ENCODE peak calls at places on chromosomes 6 and 20, in ten cellular contexts. One of them, this sample, is unnamed.

GRCh38 chr6:90425161-90425641 is 128.6 kb upstream of the BACH2 start:
- DNase-seq in IMR-90: no peak
- DNase-seq in GM12865: peak; percentile 83
- DNase-seq in K562: no peak
- DNase-seq in psoas muscle: no peak
- DNase-seq in fibroblast of lung: no peak
- DNase-seq in epithelial cell of esophagus: no peak
- DNase-seq in thoracic aorta: no peak
- DNase-seq in omental fat pad: no peak
- DNase-seq in fibroblast of pulmonary artery: no peak
- DNase-seq in this sample: peak; percentile 64

GRCh38 chr6:132734694-132735236 is 20.9 kb upstream of the VNN1 start:
- DNase-seq in psoas muscle: no peak
- DNase-seq in omental fat pad: no peak
- DNase-seq in epithelial cell of esophagus: peak; percentile 96
- DNase-seq in GM12865: no peak
- DNase-seq in fibroblast of pulmonary artery: peak; percentile 89
- DNase-seq in IMR-90: peak; percentile 83
- DNase-seq in K562: peak; percentile 13
- DNase-seq in fibroblast of lung: peak; percentile 10
- DNase-seq in thoracic aorta: no peak
- DNase-seq in this sample: no peak

GRCh38 chr20:63553251-63553932 is 567 bp upstream of the FNDC11 start:
- DNase-seq in epithelial cell of esophagus: peak; percentile 88
- DNase-seq in fibroblast of lung: peak; percentile 56
- DNase-seq in GM12865: peak; percentile 94
- DNase-seq in fibroblast of pulmonary artery: peak; percentile 91
- DNase-seq in psoas muscle: peak; percentile 83
- DNase-seq in omental fat pad: peak; percentile 70
- DNase-seq in thoracic aorta: peak; percentile 41
- DNase-seq in K562: peak; percentile 91
- DNase-seq in IMR-90: peak; percentile 83
- DNase-seq in this sample: peak; percentile 94

GRCh38 chr6:7827142-7827541 is 83.4 kb downstream of the TXNDC5 start:
- DNase-seq in fibroblast of lung: peak; percentile 50
- DNase-seq in IMR-90: peak; percentile 36
- DNase-seq in epithelial cell of esophagus: no peak
- DNase-seq in thoracic aorta: no peak
- DNase-seq in fibroblast of pulmonary artery: peak; percentile 82
- DNase-seq in omental fat pad: no peak
- DNase-seq in GM12865: no peak
- DNase-seq in psoas muscle: no peak
- DNase-seq in K562: no peak
- DNase-seq in this sample: no peak

GRCh38 chr6:81362246-81362645 is 390.2 kb downstream of the TENT5A start:
- DNase-seq in psoas muscle: no peak
- DNase-seq in IMR-90: peak; percentile 38
- DNase-seq in fibroblast of pulmonary artery: peak; percentile 9
- DNase-seq in thoracic aorta: no peak
- DNase-seq in epithelial cell of esophagus: no peak
- DNase-seq in GM12865: no peak
- DNase-seq in omental fat pad: no peak
- DNase-seq in fibroblast of lung: peak; percentile 82
- DNase-seq in K562: no peak
- DNase-seq in this sample: no peak

GRCh38 chr6:10595731-10596664 is 74.8 kb downstream of the GCNT2 start:
- DNase-seq in fibroblast of lung: peak; percentile 78
- DNase-seq in fibroblast of pulmonary artery: no peak
- DNase-seq in epithelial cell of esophagus: peak; percentile 56
- DNase-seq in thoracic aorta: no peak
- DNase-seq in K562: no peak
- DNase-seq in IMR-90: peak; percentile 10
- DNase-seq in omental fat pad: no peak
- DNase-seq in GM12865: peak; percentile 24
- DNase-seq in psoas muscle: no peak
- DNase-seq in this sample: no peak

GRCh38 chr6:35391240-35391968 is 49.0 kb downstream of the PPARD start:
- DNase-seq in GM12865: no peak
- DNase-seq in thoracic aorta: no peak
- DNase-seq in K562: no peak
- DNase-seq in fibroblast of pulmonary artery: peak; percentile 89
- DNase-seq in epithelial cell of esophagus: peak; percentile 98
- DNase-seq in omental fat pad: no peak
- DNase-seq in fibroblast of lung: peak; percentile 98
- DNase-seq in IMR-90: peak; percentile 97
- DNase-seq in psoas muscle: no peak
- DNase-seq in this sample: no peak

GRCh38 chr6:167094820-167095637 is 27.9 kb upstream of the CCR6 start:
- DNase-seq in IMR-90: no peak
- DNase-seq in epithelial cell of esophagus: no peak
- DNase-seq in fibroblast of pulmonary artery: no peak
- DNase-seq in thoracic aorta: no peak
- DNase-seq in fibroblast of lung: no peak
- DNase-seq in K562: no peak
- DNase-seq in omental fat pad: no peak
- DNase-seq in psoas muscle: no peak
- DNase-seq in GM12865: peak; percentile 90
- DNase-seq in this sample: peak; percentile 70

GRCh38 chr6:11911535-11911934 is 100.6 kb upstream of the HIVEP1 start:
- DNase-seq in fibroblast of pulmonary artery: peak; percentile 24
- DNase-seq in omental fat pad: no peak
- DNase-seq in psoas muscle: no peak
- DNase-seq in epithelial cell of esophagus: no peak
- DNase-seq in fibroblast of lung: peak; percentile 78
- DNase-seq in GM12865: no peak
- DNase-seq in K562: no peak
- DNase-seq in thoracic aorta: no peak
- DNase-seq in IMR-90: peak; percentile 29
- DNase-seq in this sample: no peak

GRCh38 chr6:28743271-28743789 is 180.5 kb downstream of the TRIM27 start:
- DNase-seq in epithelial cell of esophagus: no peak
- DNase-seq in psoas muscle: no peak
- DNase-seq in K562: peak; percentile 73
- DNase-seq in fibroblast of lung: no peak
- DNase-seq in GM12865: no peak
- DNase-seq in fibroblast of pulmonary artery: no peak
- DNase-seq in omental fat pad: no peak
- DNase-seq in IMR-90: no peak
- DNase-seq in thoracic aorta: no peak
- DNase-seq in this sample: no peak

GRCh38 chr6:127566671-127567070 is 10.3 kb upstream of the C6orf58 start:
- DNase-seq in K562: no peak
- DNase-seq in fibroblast of lung: peak; percentile 81
- DNase-seq in fibroblast of pulmonary artery: no peak
- DNase-seq in psoas muscle: no peak
- DNase-seq in omental fat pad: no peak
- DNase-seq in GM12865: no peak
- DNase-seq in IMR-90: no peak
- DNase-seq in thoracic aorta: no peak
- DNase-seq in epithelial cell of esophagus: no peak
- DNase-seq in this sample: no peak

GRCh38 chr6:2940010-2940850 is 31.1 kb downstream of the SERPINB6 start:
- DNase-seq in fibroblast of lung: no peak
- DNase-seq in omental fat pad: no peak
- DNase-seq in GM12865: peak; percentile 99
- DNase-seq in psoas muscle: no peak
- DNase-seq in thoracic aorta: no peak
- DNase-seq in K562: no peak
- DNase-seq in IMR-90: no peak
- DNase-seq in fibroblast of pulmonary artery: no peak
- DNase-seq in epithelial cell of esophagus: no peak
- DNase-seq in this sample: peak; percentile 94

GRCh38 chr6:98894810-98895209 is 52.9 kb downstream of the FBXL4 start:
- DNase-seq in K562: no peak
- DNase-seq in epithelial cell of esophagus: peak; percentile 17
- DNase-seq in GM12865: no peak
- DNase-seq in fibroblast of lung: peak; percentile 50
- DNase-seq in IMR-90: peak; percentile 4
- DNase-seq in psoas muscle: no peak
- DNase-seq in omental fat pad: no peak
- DNase-seq in thoracic aorta: no peak
- DNase-seq in fibroblast of pulmonary artery: peak; percentile 30
- DNase-seq in this sample: no peak

GRCh38 chr6:25127433-25127832 is 151.7 kb upstream of the CARMIL1 start:
- DNase-seq in fibroblast of pulmonary artery: no peak
- DNase-seq in fibroblast of lung: no peak
- DNase-seq in omental fat pad: no peak
- DNase-seq in GM12865: no peak
- DNase-seq in psoas muscle: no peak
- DNase-seq in IMR-90: no peak
- DNase-seq in K562: no peak
- DNase-seq in epithelial cell of esophagus: no peak
- DNase-seq in thoracic aorta: no peak
- DNase-seq in this sample: no peak

GRCh38 chr6:102841055-102841454 is 1447.5 kb downstream of the GRIK2 start:
- DNase-seq in psoas muscle: no peak
- DNase-seq in epithelial cell of esophagus: no peak
- DNase-seq in fibroblast of pulmonary artery: no peak
- DNase-seq in GM12865: no peak
- DNase-seq in omental fat pad: no peak
- DNase-seq in IMR-90: no peak
- DNase-seq in fibroblast of lung: no peak
- DNase-seq in K562: no peak
- DNase-seq in thoracic aorta: no peak
- DNase-seq in this sample: no peak

GRCh38 chr6:168247456-168248147 is 72.0 kb downstream of the DACT2 start:
- DNase-seq in K562: no peak
- DNase-seq in fibroblast of lung: no peak
- DNase-seq in thoracic aorta: no peak
- DNase-seq in omental fat pad: no peak
- DNase-seq in fibroblast of pulmonary artery: no peak
- DNase-seq in GM12865: no peak
- DNase-seq in psoas muscle: no peak
- DNase-seq in epithelial cell of esophagus: no peak
- DNase-seq in IMR-90: no peak
- DNase-seq in this sample: no peak

GRCh38 chr6:154276810-154277577 is 79.6 kb downstream of the IPCEF1 start:
- DNase-seq in GM12865: peak; percentile 65
- DNase-seq in thoracic aorta: no peak
- DNase-seq in IMR-90: peak; percentile 50
- DNase-seq in fibroblast of pulmonary artery: peak; percentile 69
- DNase-seq in fibroblast of lung: peak; percentile 46
- DNase-seq in K562: peak; percentile 38
- DNase-seq in psoas muscle: no peak
- DNase-seq in epithelial cell of esophagus: peak; percentile 61
- DNase-seq in omental fat pad: no peak
- DNase-seq in this sample: peak; percentile 12

GRCh38 chr6:101117397-101118185 is 236.5 kb upstream of the ASCC3 start:
- DNase-seq in epithelial cell of esophagus: no peak
- DNase-seq in fibroblast of pulmonary artery: no peak
- DNase-seq in thoracic aorta: no peak
- DNase-seq in fibroblast of lung: no peak
- DNase-seq in omental fat pad: no peak
- DNase-seq in GM12865: no peak
- DNase-seq in IMR-90: no peak
- DNase-seq in psoas muscle: no peak
- DNase-seq in K562: no peak
- DNase-seq in this sample: no peak

DNA sequence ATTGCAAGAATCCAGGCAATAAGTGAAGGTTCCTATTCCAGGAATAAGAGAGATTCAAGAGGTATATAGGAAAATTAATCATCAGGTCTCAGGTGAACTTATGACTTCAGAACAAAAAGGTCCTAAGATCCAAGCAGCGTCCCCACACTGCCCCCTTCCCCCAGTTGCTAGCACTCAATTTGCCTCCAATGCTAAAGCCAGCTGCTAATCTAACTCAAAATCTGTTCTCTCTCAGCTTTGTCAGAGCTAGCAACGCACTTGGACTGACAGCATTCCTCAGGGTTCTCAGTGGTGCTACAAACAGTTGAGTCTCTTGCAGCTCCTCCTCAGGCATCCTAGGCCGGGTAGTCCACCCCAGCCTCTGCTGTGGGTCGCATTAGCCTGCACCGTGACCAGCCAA is 148.3 kb downstream of the RFX6 start:
- DNase-seq in thoracic aorta: no peak
- DNase-seq in GM12865: no peak
- DNase-seq in IMR-90: no peak
- DNase-seq in omental fat pad: no peak
- DNase-seq in psoas muscle: no peak
- DNase-seq in fibroblast of lung: no peak
- DNase-seq in epithelial cell of esophagus: no peak
- DNase-seq in K562: no peak
- DNase-seq in fibroblast of pulmonary artery: no peak
- DNase-seq in this sample: no peak
- TF ChIP-seq CTCF in thoracic aorta: no peak
- TF ChIP-seq CTCF in GM12865: no peak
- TF ChIP-seq CTCF in IMR-90: no peak
- TF ChIP-seq CTCF in omental fat pad: no peak
- TF ChIP-seq CTCF in psoas muscle: no peak
- TF ChIP-seq CTCF in fibroblast of lung: no peak
- TF ChIP-seq CTCF in epithelial cell of esophagus: no peak
- TF ChIP-seq CTCF in K562: no peak
- TF ChIP-seq CTCF in fibroblast of pulmonary artery: no peak
- TF ChIP-seq CTCF in this sample: no peak

GRCh38 chr20:35001596-35002362 is 46.1 kb downstream of the MYH7B start:
- DNase-seq in thoracic aorta: no peak
- DNase-seq in psoas muscle: peak; percentile 15
- DNase-seq in fibroblast of lung: no peak
- DNase-seq in K562: no peak
- DNase-seq in GM12865: no peak
- DNase-seq in fibroblast of pulmonary artery: no peak
- DNase-seq in epithelial cell of esophagus: peak; percentile 21
- DNase-seq in IMR-90: no peak
- DNase-seq in omental fat pad: no peak
- DNase-seq in this sample: peak; percentile 12
- TF ChIP-seq CTCF in thoracic aorta: no peak
- TF ChIP-seq CTCF in psoas muscle: peak; percentile 5
- TF ChIP-seq CTCF in fibroblast of lung: no peak
- TF ChIP-seq CTCF in K562: peak; percentile 60
- TF ChIP-seq CTCF in GM12865: peak; percentile 10
- TF ChIP-seq CTCF in fibroblast of pulmonary artery: peak; percentile 35
- TF ChIP-seq CTCF in epithelial cell of esophagus: peak; percentile 49
- TF ChIP-seq CTCF in IMR-90: peak; percentile 38
- TF ChIP-seq CTCF in omental fat pad: no peak
- TF ChIP-seq CTCF in this sample: no peak

GRCh38 chr6:5325173-5325572 is 63.9 kb downstream of the FARS2 start:
- DNase-seq in fibroblast of pulmonary artery: no peak
- DNase-seq in epithelial cell of esophagus: peak; percentile 9
- DNase-seq in thoracic aorta: no peak
- DNase-seq in K562: no peak
- DNase-seq in fibroblast of lung: no peak
- DNase-seq in GM12865: peak; percentile 43
- DNase-seq in omental fat pad: no peak
- DNase-seq in psoas muscle: no peak
- DNase-seq in IMR-90: no peak
- DNase-seq in this sample: no peak
- TF ChIP-seq CTCF in fibroblast of pulmonary artery: no peak
- TF ChIP-seq CTCF in epithelial cell of esophagus: no peak
- TF ChIP-seq CTCF in thoracic aorta: no peak
- TF ChIP-seq CTCF in K562: no peak
- TF ChIP-seq CTCF in fibroblast of lung: no peak
- TF ChIP-seq CTCF in GM12865: peak; percentile 35
- TF ChIP-seq CTCF in omental fat pad: no peak
- TF ChIP-seq CTCF in psoas muscle: no peak
- TF ChIP-seq CTCF in IMR-90: no peak
- TF ChIP-seq CTCF in this sample: no peak

DNA sequence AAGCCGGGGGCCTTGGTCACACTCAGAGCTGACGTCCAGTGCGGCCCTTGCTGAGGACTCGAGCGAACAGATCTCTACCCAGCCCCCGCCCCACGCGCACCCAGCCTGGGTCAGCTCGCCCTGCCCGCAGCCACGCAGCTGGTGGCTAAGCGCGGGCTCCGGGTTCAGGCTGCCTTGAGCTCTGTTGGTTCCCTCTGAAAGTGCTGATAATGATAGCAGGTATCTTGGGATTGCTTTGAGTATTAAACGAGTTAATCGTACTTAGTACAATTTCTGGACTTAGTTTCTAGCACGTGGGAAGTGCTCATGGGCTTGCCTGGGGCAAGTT is 88.1 kb upstream of the TGM3 start:
- DNase-seq in fibroblast of lung: no peak
- DNase-seq in K562: no peak
- DNase-seq in epithelial cell of esophagus: no peak
- DNase-seq in omental fat pad: no peak
- DNase-seq in IMR-90: no peak
- DNase-seq in psoas muscle: no peak
- DNase-seq in GM12865: no peak
- DNase-seq in fibroblast of pulmonary artery: no peak
- DNase-seq in thoracic aorta: no peak
- DNase-seq in this sample: no peak
- TF ChIP-seq CTCF in fibroblast of lung: no peak
- TF ChIP-seq CTCF in K562: no peak
- TF ChIP-seq CTCF in epithelial cell of esophagus: no peak
- TF ChIP-seq CTCF in omental fat pad: no peak
- TF ChIP-seq CTCF in IMR-90: no peak
- TF ChIP-seq CTCF in psoas muscle: no peak
- TF ChIP-seq CTCF in GM12865: no peak
- TF ChIP-seq CTCF in fibroblast of pulmonary artery: no peak
- TF ChIP-seq CTCF in thoracic aorta: no peak
- TF ChIP-seq CTCF in this sample: peak; percentile 24